ENCODE peak calls at places on chromosomes 2 and 18, in six cellular contexts. S is mesenchymal stem cell, L is neuronal stem cell, X is H9, H is IMR-90, E is H1. B is an unnamed sample.

GRCh38 chr2:14633031-14633430 is 514 bp downstream of the LRATD1 start:
- DNase-seq in L (no peak), H (no peak), E (no peak), X (no peak), S (peak; percentile 1), B (no peak)

GRCh38 chr2:61726456-61727209 is 127.2 kb downstream of the FAM161A start:
- DNase-seq in S (peak; percentile 29), X (no peak), E (no peak), H (peak; percentile 4), L (no peak), B (peak; percentile 15)

GRCh38 chr2:58202409-58202808 is 38.7 kb downstream of the FANCL start:
- DNase-seq in X (no peak), E (no peak), L (no peak), H (no peak), S (no peak), B (no peak)

GRCh38 chr18:2985628-2986027 is 27.3 kb downstream of the LPIN2 start:
- DNase-seq in H (peak; percentile 54), E (no peak), L (no peak), S (peak; percentile 56), X (no peak), B (peak; percentile 62)

GRCh38 chr2:233940376-233941276 is 23.5 kb downstream of the TRPM8 start:
- DNase-seq in H (no peak), X (no peak), L (no peak), E (no peak), S (no peak), B (no peak)

GRCh38 chr18:7808992-7809391 is 241.9 kb downstream of the PTPRM start:
- DNase-seq in E (no peak), X (no peak), S (no peak), L (no peak), H (no peak), B (no peak)

GRCh38 chr18:36212301-36212977 is 25.1 kb downstream of the MOCOS start:
- DNase-seq in E (no peak), S (peak; percentile 3), H (peak; percentile 12), X (no peak), L (no peak), B (no peak)

GRCh38 chr2:37527362-37527761 is 144.1 kb downstream of the CDC42EP3 start:
- DNase-seq in L (no peak), S (no peak), X (no peak), E (no peak), H (no peak), B (no peak)

GRCh38 chr18:79903071-79903635 is 48.3 kb downstream of the SLC66A2 start:
- DNase-seq in L (no peak), H (no peak), S (no peak), X (peak; percentile 21), E (no peak), B (no peak)

GRCh38 chr2:183409662-183410061 is 285.4 kb downstream of the NUP35 start:
- DNase-seq in X (no peak), H (no peak), E (no peak), L (no peak), S (no peak), B (no peak)

GRCh38 chr2:177260398-177260797 is 4.1 kb downstream of the NFE2L2 start:
- DNase-seq in H (no peak), X (no peak), L (no peak), S (peak; percentile 23), E (no peak), B (no peak)

GRCh38 chr18:36757081-36757480 is 71.7 kb downstream of the TPGS2 start:
- DNase-seq in H (peak; percentile 80), E (no peak), S (peak; percentile 66), L (peak; percentile 27), X (no peak), B (peak; percentile 31)

GRCh38 chr2:67240507-67240906 is 156.6 kb upstream of the ETAA1 start:
- DNase-seq in X (no peak), S (no peak), H (peak; percentile 53), E (no peak), L (no peak), B (no peak)

GRCh38 chr18:43786893-43787292 is 509.6 kb upstream of the SYT4 start:
- DNase-seq in X (no peak), E (no peak), H (no peak), S (no peak), L (no peak), B (no peak)

GRCh38 chr18:2823202-2823601 is 23.6 kb upstream of the EMILIN2 start:
- DNase-seq in S (no peak), H (no peak), L (no peak), X (no peak), E (no peak), B (no peak)

GRCh38 chr2:133837441-133838090 is 269.3 kb upstream of the NCKAP5 start:
- DNase-seq in L (no peak), H (peak; percentile 91), X (no peak), S (no peak), E (no peak), B (no peak)

GRCh38 chr18:67589325-67589724 is 72.8 kb upstream of the DSEL start:
- DNase-seq in E (no peak), H (peak; percentile 53), L (no peak), X (no peak), S (no peak), B (no peak)

GRCh38 chr2:201866643-201867310 is 60.4 kb downstream of the CDK15 start:
- DNase-seq in L (no peak), E (no peak), S (no peak), X (no peak), H (no peak), B (no peak)

GRCh38 chr18:29749699-29750098 is 1292.8 kb downstream of the DSC3 start:
- DNase-seq in X (no peak), L (no peak), H (peak; percentile 60), E (no peak), S (peak; percentile 68), B (peak; percentile 62)

GRCh38 chr2:222424729-222425671 is 657 bp downstream of the SGPP2 start:
- DNase-seq in X (peak; percentile 38), H (no peak), L (no peak), E (no peak), S (no peak), B (peak; percentile 33)

GRCh38 chr2:88059979-88060906 is 4.7 kb upstream of the KRCC1 start:
- DNase-seq in H (peak; percentile 31), E (no peak), X (no peak), L (peak; percentile 23), S (peak; percentile 39), B (no peak)

GRCh38 chr2:194730266-194730665 is 926.8 kb upstream of the SLC39A10 start:
- DNase-seq in E (no peak), H (no peak), X (no peak), S (no peak), L (no peak), B (no peak)

GRCh38 chr2:152566728-152567069 is 150.6 kb downstream of the PRPF40A start:
- DNase-seq in L (no peak), E (no peak), H (peak; percentile 56), X (no peak), S (no peak), B (no peak)

GRCh38 chr2:29374823-29375222 is 259.6 kb downstream of the CLIP4 start:
- DNase-seq in X (no peak), E (no peak), L (no peak), H (no peak), S (no peak), B (no peak)

GRCh38 chr2:30230479-30230854 is 867 bp upstream of the LBH start:
- DNase-seq in H (peak; percentile 64), L (no peak), X (peak; percentile 43), S (peak; percentile 46), E (no peak), B (no peak)

GRCh38 chr2:20012282-20013060 is at the start of gene MATN3:
- DNase-seq in H (no peak), S (peak; percentile 31), L (peak; percentile 68), X (peak; percentile 68), E (no peak), B (peak; percentile 9)
- H3K4ac ChIP-seq in H (peak within 1 kb of the TSS; percentile 79), S (peak within 1 kb of the TSS; percentile 95), L (no peak within 1 kb of the TSS), X (no peak within 1 kb of the TSS), E (no peak within 1 kb of the TSS), B (peak within 1 kb of the TSS; percentile 97)

GRCh38 chr2:236879416-236879963 is 206.2 kb upstream of the COPS8 start:
- DNase-seq in X (no peak), H (no peak), E (no peak), S (no peak), L (no peak), B (no peak)

GRCh38 chr2:236877972-236878371 is 207.7 kb upstream of the COPS8 start:
- DNase-seq in H (no peak), S (no peak), E (no peak), X (no peak), L (no peak), B (no peak)

GRCh38 chr2:236875906-236876505 is 209.7 kb upstream of the COPS8 start:
- DNase-seq in S (no peak), E (no peak), H (no peak), X (no peak), L (no peak), B (peak; percentile 40)

GRCh38 chr2:236874866-236875481 is 210.7 kb upstream of the COPS8 start:
- DNase-seq in S (no peak), X (no peak), L (no peak), E (no peak), H (no peak), B (peak; percentile 64)

GRCh38 chr2:236876642-236877041 is 209.0 kb upstream of the COPS8 start:
- DNase-seq in E (no peak), L (no peak), S (no peak), X (no peak), H (no peak), B (no peak)
- H4K91ac ChIP-seq in E (no peak overlapping the region), L (no peak overlapping the region), S (no peak overlapping the region), X (no peak overlapping the region), H (no peak overlapping the region), B (no peak overlapping the region)

GRCh38 chr2:146544701-146545100 is 1300.1 kb upstream of the ACVR2A start:
- DNase-seq in L (no peak), X (no peak), E (no peak), H (peak; percentile 42), S (no peak), B (peak; percentile 60)

GRCh38 chr2:146537477-146537876 is 1307.4 kb upstream of the ACVR2A start:
- DNase-seq in X (no peak), H (no peak), S (no peak), L (no peak), E (no peak), B (no peak)

GRCh38 chr2:146541896-146542295 is 1302.9 kb upstream of the ACVR2A start:
- DNase-seq in L (no peak), X (no peak), E (no peak), H (no peak), S (no peak), B (no peak)

GRCh38 chr2:146540271-146540932 is 1304.4 kb upstream of the ACVR2A start:
- DNase-seq in E (peak; percentile 88), H (no peak), X (peak; percentile 82), L (peak; percentile 29), S (peak; percentile 9), B (no peak)
- H3K4ac ChIP-seq in E (no peak overlapping the region), H (no peak overlapping the region), X (no peak overlapping the region), L (no peak overlapping the region), S (no peak overlapping the region), B (no peak overlapping the region)

DNA sequence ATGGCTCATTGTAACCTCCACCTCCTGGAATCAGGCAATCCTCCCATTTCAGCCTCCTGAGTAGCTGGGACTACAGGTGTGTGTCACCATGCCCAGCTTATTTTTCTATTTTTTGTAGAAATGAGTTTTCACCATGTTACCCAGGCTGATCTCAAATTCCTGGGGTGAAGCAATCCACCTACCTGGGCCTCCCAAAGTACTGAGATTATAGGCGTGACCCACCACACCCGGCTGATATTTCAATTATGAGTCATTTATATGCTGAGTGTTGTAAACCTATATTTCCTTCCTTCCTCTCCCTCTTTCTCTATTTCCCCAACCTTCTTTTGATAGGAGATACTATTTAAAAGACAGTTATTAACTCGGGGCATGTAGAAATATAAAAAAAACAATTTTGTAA is 469.6 kb upstream of the ID2 start:
- DNase-seq in L (no peak), H (no peak), X (no peak), E (no peak), S (no peak), B (no peak)
- H4K91ac ChIP-seq in L (no peak overlapping the region), H (no peak overlapping the region), X (no peak overlapping the region), E (no peak overlapping the region), S (no peak overlapping the region), B (no peak overlapping the region)

B was measured in trophoblast cell.